ENCODE peak calls at places on chromosomes 11 and 22, in eight cellular contexts. One of them, this sample, is unnamed. For H3K27me3, the result is how much of the 10 kb centered on the place peaks cover.

GRCh38 chr11:42777776-42778175 is 534.0 kb upstream of the API5 start:
- DNase-seq in body of pancreas: no peak
- DNase-seq in adrenal gland: no peak
- DNase-seq in colonic mucosa: no peak
- DNase-seq in right atrium auricular region: no peak
- DNase-seq in transverse colon: no peak
- DNase-seq in endodermal cell: no peak
- DNase-seq in CD4-positive, alpha-beta memory T cell: no peak
- DNase-seq in this sample: no peak

GRCh38 chr11:67691149-67691548 is 16.7 kb upstream of the ALDH3B2 start:
- DNase-seq in right atrium auricular region: no peak
- DNase-seq in CD4-positive, alpha-beta memory T cell: no peak
- DNase-seq in body of pancreas: no peak
- DNase-seq in endodermal cell: no peak
- DNase-seq in transverse colon: no peak
- DNase-seq in adrenal gland: no peak
- DNase-seq in colonic mucosa: no peak
- DNase-seq in this sample: no peak

GRCh38 chr11:12512132-12512531 is 134.8 kb downstream of the PARVA start:
- DNase-seq in body of pancreas: no peak
- DNase-seq in transverse colon: no peak
- DNase-seq in adrenal gland: no peak
- DNase-seq in right atrium auricular region: no peak
- DNase-seq in CD4-positive, alpha-beta memory T cell: no peak
- DNase-seq in endodermal cell: no peak
- DNase-seq in colonic mucosa: no peak
- DNase-seq in this sample: no peak

GRCh38 chr11:112470355-112470754 is 209.7 kb upstream of the PLET1 start:
- DNase-seq in transverse colon: no peak
- DNase-seq in body of pancreas: no peak
- DNase-seq in adrenal gland: no peak
- DNase-seq in colonic mucosa: no peak
- DNase-seq in right atrium auricular region: no peak
- DNase-seq in endodermal cell: no peak
- DNase-seq in CD4-positive, alpha-beta memory T cell: no peak
- DNase-seq in this sample: no peak

GRCh38 chr11:103940542-103940941 is 95.9 kb upstream of the DDI1 start:
- DNase-seq in right atrium auricular region: no peak
- DNase-seq in colonic mucosa: no peak
- DNase-seq in transverse colon: no peak
- DNase-seq in endodermal cell: no peak
- DNase-seq in body of pancreas: no peak
- DNase-seq in adrenal gland: no peak
- DNase-seq in CD4-positive, alpha-beta memory T cell: no peak
- DNase-seq in this sample: peak

GRCh38 chr11:126990716-126991480 is 9.7 kb downstream of the KIRREL3 start:
- DNase-seq in transverse colon: no peak
- DNase-seq in CD4-positive, alpha-beta memory T cell: no peak
- DNase-seq in right atrium auricular region: no peak
- DNase-seq in endodermal cell: no peak
- DNase-seq in body of pancreas: no peak
- DNase-seq in colonic mucosa: no peak
- DNase-seq in adrenal gland: no peak
- DNase-seq in this sample: peak

GRCh38 chr11:113393501-113393985 is 6.0 kb downstream of the ANKK1 start:
- DNase-seq in right atrium auricular region: no peak
- DNase-seq in body of pancreas: no peak
- DNase-seq in transverse colon: no peak
- DNase-seq in colonic mucosa: no peak
- DNase-seq in adrenal gland: no peak
- DNase-seq in endodermal cell: no peak
- DNase-seq in CD4-positive, alpha-beta memory T cell: no peak
- DNase-seq in this sample: no peak

GRCh38 chr22:48881326-48881980 is 946.2 kb downstream of the BRD1 start:
- DNase-seq in endodermal cell: peak
- DNase-seq in CD4-positive, alpha-beta memory T cell: no peak
- DNase-seq in adrenal gland: no peak
- DNase-seq in body of pancreas: no peak
- DNase-seq in transverse colon: no peak
- DNase-seq in right atrium auricular region: no peak
- DNase-seq in colonic mucosa: no peak
- DNase-seq in this sample: no peak

GRCh38 chr11:76208438-76208828 is 2.1 kb upstream of the WNT11 start:
- DNase-seq in body of pancreas: no peak
- DNase-seq in adrenal gland: no peak
- DNase-seq in endodermal cell: no peak
- DNase-seq in CD4-positive, alpha-beta memory T cell: peak
- DNase-seq in right atrium auricular region: no peak
- DNase-seq in transverse colon: no peak
- DNase-seq in colonic mucosa: no peak
- DNase-seq in this sample: no peak

GRCh38 chr11:76209956-76210885 is 3.9 kb upstream of the WNT11 start:
- DNase-seq in colonic mucosa: peak
- DNase-seq in endodermal cell: peak
- DNase-seq in right atrium auricular region: peak
- DNase-seq in CD4-positive, alpha-beta memory T cell: peak
- DNase-seq in adrenal gland: peak
- DNase-seq in transverse colon: peak
- DNase-seq in body of pancreas: peak
- DNase-seq in this sample: peak

GRCh38 chr11:76209671-76209955 is 3.3 kb upstream of the WNT11 start:
- DNase-seq in adrenal gland: no peak
- DNase-seq in endodermal cell: no peak
- DNase-seq in body of pancreas: no peak
- DNase-seq in transverse colon: no peak
- DNase-seq in colonic mucosa: no peak
- DNase-seq in right atrium auricular region: no peak
- DNase-seq in CD4-positive, alpha-beta memory T cell: peak
- DNase-seq in this sample: no peak

GRCh38 chr11:76207642-76208378 is 1.5 kb upstream of the WNT11 start:
- DNase-seq in colonic mucosa: peak
- DNase-seq in adrenal gland: peak
- DNase-seq in endodermal cell: peak
- DNase-seq in right atrium auricular region: peak
- DNase-seq in CD4-positive, alpha-beta memory T cell: peak
- DNase-seq in transverse colon: peak
- DNase-seq in body of pancreas: peak
- DNase-seq in this sample: peak

GRCh38 chr11:76208829-76209670 is 2.7 kb upstream of the WNT11 start:
- DNase-seq in adrenal gland: peak
- DNase-seq in endodermal cell: peak
- DNase-seq in colonic mucosa: peak
- DNase-seq in transverse colon: peak
- DNase-seq in body of pancreas: peak
- DNase-seq in CD4-positive, alpha-beta memory T cell: peak
- DNase-seq in right atrium auricular region: peak
- DNase-seq in this sample: no peak
- H3K27me3 ChIP-seq in adrenal gland: under half
- H3K27me3 ChIP-seq in endodermal cell: half or more
- H3K27me3 ChIP-seq in colonic mucosa: under half
- H3K27me3 ChIP-seq in transverse colon: half or more
- H3K27me3 ChIP-seq in body of pancreas: under half
- H3K27me3 ChIP-seq in CD4-positive, alpha-beta memory T cell: under half
- H3K27me3 ChIP-seq in right atrium auricular region: under half
- H3K27me3 ChIP-seq in this sample: half or more

DNA sequence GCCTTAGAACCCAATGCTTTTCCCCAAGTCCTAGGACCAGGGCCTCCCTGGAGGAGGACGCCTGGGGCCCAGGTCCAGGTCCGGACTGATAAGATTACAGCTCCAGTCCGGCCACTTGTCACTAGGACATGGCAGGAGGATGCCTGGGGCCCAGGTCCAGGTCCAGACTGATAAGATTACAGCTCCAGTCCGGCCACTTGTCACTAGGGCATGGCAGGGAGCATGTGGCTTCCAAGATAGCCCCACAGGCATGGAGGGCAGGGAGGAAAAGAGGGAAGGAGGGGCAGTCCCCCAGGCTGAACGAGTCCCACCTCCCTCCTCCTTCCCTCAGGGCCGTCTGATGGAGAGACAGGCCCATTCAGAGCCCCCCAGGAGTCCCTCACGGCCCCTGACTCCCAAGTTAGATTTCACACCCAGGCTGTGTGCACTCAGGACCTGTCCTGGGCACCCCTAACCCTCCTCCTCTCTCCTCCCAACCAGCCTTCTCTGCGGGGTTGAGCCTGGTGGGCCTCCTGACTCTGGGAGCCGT is 1.9 kb downstream of the TSPAN32 start:
- DNase-seq in CD4-positive, alpha-beta memory T cell: no peak
- DNase-seq in colonic mucosa: no peak
- DNase-seq in right atrium auricular region: peak
- DNase-seq in adrenal gland: peak
- DNase-seq in transverse colon: no peak
- DNase-seq in endodermal cell: no peak
- DNase-seq in body of pancreas: no peak
- DNase-seq in this sample: no peak
- H3K4me3 ChIP-seq in CD4-positive, alpha-beta memory T cell: no peak
- H3K4me3 ChIP-seq in colonic mucosa: no peak
- H3K4me3 ChIP-seq in right atrium auricular region: no peak
- H3K4me3 ChIP-seq in adrenal gland: no peak
- H3K4me3 ChIP-seq in transverse colon: no peak
- H3K4me3 ChIP-seq in endodermal cell: no peak
- H3K4me3 ChIP-seq in body of pancreas: no peak
- H3K4me3 ChIP-seq in this sample: no peak

DNA sequence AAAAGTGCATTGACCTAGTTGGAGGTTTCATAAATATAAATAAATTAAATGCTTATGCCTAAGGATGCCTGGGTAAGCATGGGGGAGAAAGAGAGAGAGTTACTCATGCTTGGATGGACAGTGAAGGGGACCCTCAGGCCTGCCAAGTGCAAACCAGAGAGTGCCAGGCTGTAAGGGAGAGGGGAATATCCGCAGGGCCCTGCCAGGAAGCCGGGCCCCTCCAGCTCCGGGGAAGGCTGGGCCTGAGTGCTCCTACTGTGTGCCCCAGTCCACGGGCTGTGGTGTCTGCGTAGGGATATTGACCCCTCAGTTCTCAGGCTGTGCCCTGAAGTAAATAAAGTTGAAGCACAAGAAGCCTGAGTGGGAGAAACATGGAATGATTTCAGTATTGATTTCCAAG is 214.5 kb downstream of the DSCAML1 start:
- DNase-seq in endodermal cell: no peak
- DNase-seq in adrenal gland: no peak
- DNase-seq in right atrium auricular region: no peak
- DNase-seq in CD4-positive, alpha-beta memory T cell: no peak
- DNase-seq in colonic mucosa: no peak
- DNase-seq in transverse colon: no peak
- DNase-seq in body of pancreas: no peak
- DNase-seq in this sample: no peak
- H3K27me3 ChIP-seq in endodermal cell: half or more
- H3K27me3 ChIP-seq in adrenal gland: under half
- H3K27me3 ChIP-seq in right atrium auricular region: under half
- H3K27me3 ChIP-seq in CD4-positive, alpha-beta memory T cell: under half
- H3K27me3 ChIP-seq in colonic mucosa: under half
- H3K27me3 ChIP-seq in transverse colon: under half
- H3K27me3 ChIP-seq in body of pancreas: under half
- H3K27me3 ChIP-seq in this sample: under half

GRCh38 chr11:129376658-129377341 is 1.2 kb downstream of the BARX2 start:
- DNase-seq in CD4-positive, alpha-beta memory T cell: no peak
- DNase-seq in adrenal gland: no peak
- DNase-seq in transverse colon: no peak
- DNase-seq in endodermal cell: no peak
- DNase-seq in right atrium auricular region: no peak
- DNase-seq in colonic mucosa: no peak
- DNase-seq in body of pancreas: no peak
- DNase-seq in this sample: no peak
- H3K4me3 ChIP-seq in CD4-positive, alpha-beta memory T cell: no peak
- H3K4me3 ChIP-seq in adrenal gland: no peak
- H3K4me3 ChIP-seq in transverse colon: no peak
- H3K4me3 ChIP-seq in endodermal cell: no peak
- H3K4me3 ChIP-seq in right atrium auricular region: no peak
- H3K4me3 ChIP-seq in colonic mucosa: peak
- H3K4me3 ChIP-seq in body of pancreas: no peak
- H3K4me3 ChIP-seq in this sample: no peak

DNA sequence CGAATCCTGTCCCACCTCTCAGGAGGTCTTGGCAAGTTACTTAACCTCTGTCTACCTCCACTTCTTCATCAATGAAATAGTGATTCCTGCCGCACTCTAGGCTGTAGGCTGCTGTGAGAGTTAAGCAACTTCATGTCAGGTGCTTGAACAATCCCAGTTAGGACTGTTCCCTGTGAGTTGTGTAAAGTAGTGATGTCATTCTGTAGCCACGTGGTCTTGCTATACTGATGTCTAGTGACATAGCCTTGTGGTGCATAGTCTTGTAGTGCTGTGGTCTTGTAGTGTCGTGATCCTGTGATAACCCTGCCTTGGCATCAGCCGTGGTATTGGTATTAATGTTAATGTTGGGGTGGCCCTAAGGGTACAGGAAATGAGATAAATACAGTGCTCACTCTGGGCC is 30.3 kb upstream of the PRR5 start:
- DNase-seq in CD4-positive, alpha-beta memory T cell: peak
- DNase-seq in colonic mucosa: no peak
- DNase-seq in body of pancreas: no peak
- DNase-seq in transverse colon: no peak
- DNase-seq in right atrium auricular region: no peak
- DNase-seq in adrenal gland: no peak
- DNase-seq in endodermal cell: no peak
- DNase-seq in this sample: peak
- H3K27me3 ChIP-seq in CD4-positive, alpha-beta memory T cell: under half
- H3K27me3 ChIP-seq in colonic mucosa: under half
- H3K27me3 ChIP-seq in body of pancreas: under half
- H3K27me3 ChIP-seq in transverse colon: under half
- H3K27me3 ChIP-seq in right atrium auricular region: under half
- H3K27me3 ChIP-seq in adrenal gland: under half
- H3K27me3 ChIP-seq in endodermal cell: under half
- H3K27me3 ChIP-seq in this sample: under half

GRCh38 chr22:30546616-30547015 is at the start of gene SEC14L6:
- DNase-seq in right atrium auricular region: no peak
- DNase-seq in body of pancreas: no peak
- DNase-seq in endodermal cell: no peak
- DNase-seq in colonic mucosa: no peak
- DNase-seq in adrenal gland: no peak
- DNase-seq in CD4-positive, alpha-beta memory T cell: no peak
- DNase-seq in transverse colon: no peak
- DNase-seq in this sample: no peak
- H3K4me3 ChIP-seq in right atrium auricular region: no peak
- H3K4me3 ChIP-seq in body of pancreas: no peak
- H3K4me3 ChIP-seq in endodermal cell: no peak
- H3K4me3 ChIP-seq in colonic mucosa: no peak
- H3K4me3 ChIP-seq in adrenal gland: no peak
- H3K4me3 ChIP-seq in CD4-positive, alpha-beta memory T cell: no peak
- H3K4me3 ChIP-seq in transverse colon: no peak
- H3K4me3 ChIP-seq in this sample: no peak

DNA sequence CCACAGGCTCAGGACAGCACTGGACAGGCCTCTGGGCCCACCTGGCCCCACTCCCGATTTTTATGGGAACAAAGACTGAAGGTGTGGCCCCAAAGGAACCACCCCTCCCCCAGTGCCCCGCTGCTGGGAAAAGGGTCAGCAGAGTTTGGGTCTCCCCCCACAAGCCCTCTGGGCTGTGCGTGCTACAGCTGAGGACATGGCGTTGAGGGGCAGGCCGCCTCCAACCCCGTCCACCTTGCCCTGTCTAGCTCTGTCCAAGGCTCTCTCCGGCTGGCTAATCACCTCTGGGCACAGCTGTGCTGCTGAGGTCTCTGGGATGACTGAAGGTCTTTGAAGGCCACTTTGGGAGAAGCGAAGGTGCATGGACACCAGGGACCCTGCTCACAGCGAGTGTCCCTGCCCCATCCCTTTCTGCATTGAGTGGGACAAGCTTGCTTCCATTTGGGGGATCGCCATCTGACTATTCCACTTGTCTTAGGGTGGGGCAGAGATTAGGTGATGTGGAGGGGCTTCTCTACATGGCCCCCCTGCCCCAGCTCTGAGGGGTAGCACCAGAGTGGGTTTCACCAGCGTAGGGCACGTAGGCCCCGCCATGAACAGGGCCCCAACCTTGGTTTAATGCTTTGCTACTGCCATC is 6.5 kb downstream of the ASCL2 start:
- DNase-seq in right atrium auricular region: peak
- DNase-seq in colonic mucosa: no peak
- DNase-seq in CD4-positive, alpha-beta memory T cell: no peak
- DNase-seq in body of pancreas: no peak
- DNase-seq in endodermal cell: peak
- DNase-seq in adrenal gland: no peak
- DNase-seq in transverse colon: no peak
- DNase-seq in this sample: no peak
- H3K27me3 ChIP-seq in right atrium auricular region: under half
- H3K27me3 ChIP-seq in colonic mucosa: under half
- H3K27me3 ChIP-seq in CD4-positive, alpha-beta memory T cell: under half
- H3K27me3 ChIP-seq in body of pancreas: under half
- H3K27me3 ChIP-seq in endodermal cell: under half
- H3K27me3 ChIP-seq in adrenal gland: under half
- H3K27me3 ChIP-seq in transverse colon: under half
- H3K27me3 ChIP-seq in this sample: under half